ENCODE peak calls at places on chromosomes 4 and X, in six cellular contexts. One of them, this sample, is unnamed.

GRCh38 chr4:174714393-174715211 is 114.4 kb downstream of the GLRA3 start:
- DNase-seq in tibial nerve: peak
- DNase-seq in HEK293T: peak
- DNase-seq in Ammon's horn: peak
- DNase-seq in T-helper 2 cell: peak
- DNase-seq in foreskin keratinocyte: peak
- DNase-seq in this sample: no peak

GRCh38 chr4:72568959-72569718 is at the start of gene ADAMTS3:
- DNase-seq in tibial nerve: peak
- DNase-seq in HEK293T: peak
- DNase-seq in Ammon's horn: peak
- DNase-seq in T-helper 2 cell: peak
- DNase-seq in foreskin keratinocyte: peak
- DNase-seq in this sample: no peak

GRCh38 chrX:139192386-139192961 is 338.1 kb upstream of the F9 start:
- DNase-seq in tibial nerve: no peak
- DNase-seq in HEK293T: no peak
- DNase-seq in Ammon's horn: no peak
- DNase-seq in T-helper 2 cell: no peak
- DNase-seq in foreskin keratinocyte: no peak
- DNase-seq in this sample: no peak

GRCh38 chr4:6620891-6621555 is 19.5 kb upstream of the MRFAP1 start:
- DNase-seq in tibial nerve: no peak
- DNase-seq in HEK293T: no peak
- DNase-seq in Ammon's horn: no peak
- DNase-seq in T-helper 2 cell: no peak
- DNase-seq in foreskin keratinocyte: no peak
- DNase-seq in this sample: no peak

GRCh38 chrX:136627381-136627780 is 20.6 kb upstream of the CD40LG start:
- DNase-seq in tibial nerve: no peak
- DNase-seq in HEK293T: no peak
- DNase-seq in Ammon's horn: no peak
- DNase-seq in T-helper 2 cell: peak
- DNase-seq in foreskin keratinocyte: no peak
- DNase-seq in this sample: peak

GRCh38 chr4:161828061-161828460 is 335.7 kb downstream of the FSTL5 start:
- DNase-seq in tibial nerve: no peak
- DNase-seq in HEK293T: no peak
- DNase-seq in Ammon's horn: no peak
- DNase-seq in T-helper 2 cell: no peak
- DNase-seq in foreskin keratinocyte: no peak
- DNase-seq in this sample: no peak

GRCh38 chr4:26015133-26015651 is 101.2 kb downstream of the SMIM20 start:
- DNase-seq in tibial nerve: peak
- DNase-seq in HEK293T: no peak
- DNase-seq in Ammon's horn: peak
- DNase-seq in T-helper 2 cell: no peak
- DNase-seq in foreskin keratinocyte: no peak
- DNase-seq in this sample: no peak

GRCh38 chr4:89245459-89245858 is 62.1 kb downstream of the GPRIN3 start:
- DNase-seq in tibial nerve: no peak
- DNase-seq in HEK293T: no peak
- DNase-seq in Ammon's horn: no peak
- DNase-seq in T-helper 2 cell: no peak
- DNase-seq in foreskin keratinocyte: no peak
- DNase-seq in this sample: no peak

GRCh38 chrX:11481035-11481434 is 184.7 kb downstream of the ARHGAP6 start:
- DNase-seq in tibial nerve: no peak
- DNase-seq in HEK293T: no peak
- DNase-seq in Ammon's horn: no peak
- DNase-seq in T-helper 2 cell: no peak
- DNase-seq in foreskin keratinocyte: no peak
- DNase-seq in this sample: no peak

GRCh38 chr4:158962396-158962795 is 140.5 kb upstream of the RAPGEF2 start:
- DNase-seq in tibial nerve: no peak
- DNase-seq in HEK293T: no peak
- DNase-seq in Ammon's horn: no peak
- DNase-seq in T-helper 2 cell: no peak
- DNase-seq in foreskin keratinocyte: no peak
- DNase-seq in this sample: no peak

GRCh38 chr4:54165438-54165837 is 63.7 kb upstream of the PDGFRA start:
- DNase-seq in tibial nerve: no peak
- DNase-seq in HEK293T: no peak
- DNase-seq in Ammon's horn: no peak
- DNase-seq in T-helper 2 cell: no peak
- DNase-seq in foreskin keratinocyte: peak
- DNase-seq in this sample: no peak

This sample was measured in CD8-positive, alpha-beta memory T cell.